ENCODE peak calls at places on chromosomes 16 and 17, in five cellular contexts. R is H1, N is K562, Z is GM12878, A is HepG2. D is an unnamed sample.

GRCh38 chr17:41739661-41740352 is 5.4 kb upstream of the HAP1 start:
- DNase-seq in Z (no peak), R (no peak), A (peak), N (no peak), D (peak)

GRCh38 chr17:78343433-78344201 is 16.3 kb downstream of the SOCS3 start:
- DNase-seq in N (no peak), Z (no peak), A (no peak), R (no peak), D (no peak)

GRCh38 chr16:85615014-85615851 is 2.1 kb downstream of the GSE1 start:
- DNase-seq in Z (no peak), N (no peak), A (peak), R (peak), D (peak)

GRCh38 chr17:49224198-49224996 is 6.2 kb downstream of the PHOSPHO1 start:
- DNase-seq in N (no peak), A (no peak), Z (no peak), R (peak), D (no peak)

GRCh38 chr17:76196675-76197074 is 43.6 kb downstream of the RNF157 start:
- DNase-seq in N (no peak), Z (no peak), R (no peak), A (no peak), D (no peak)

GRCh38 chr16:74842413-74842812 is 67.8 kb upstream of the FA2H start:
- DNase-seq in Z (no peak), A (no peak), N (no peak), R (no peak), D (no peak)

GRCh38 chr17:57091186-57091618 is 6.2 kb downstream of the AKAP1 start:
- DNase-seq in N (no peak), Z (no peak), A (no peak), R (no peak), D (no peak)

GRCh38 chr17:4500188-4500565 is 1.5 kb downstream of the SPNS2 start:
- DNase-seq in N (no peak), A (no peak), R (no peak), Z (no peak), D (no peak)

GRCh38 chr16:72995151-72995881 is 52.6 kb downstream of the ZFHX3 start:
- DNase-seq in Z (no peak), A (no peak), N (peak), R (peak), D (peak)

GRCh38 chr17:62392908-62393307 is 12.6 kb downstream of the EFCAB3 start:
- DNase-seq in R (no peak), N (no peak), Z (no peak), A (no peak), D (no peak)

GRCh38 chr17:59695943-59696681 is 11.1 kb downstream of the PTRH2 start:
- DNase-seq in Z (no peak), N (no peak), A (no peak), R (no peak), D (peak)

GRCh38 chr17:64236827-64237403 is 26.1 kb downstream of the TEX2 start:
- DNase-seq in Z (no peak), N (no peak), R (no peak), A (peak), D (peak)

GRCh38 chr16:77437859-77438258 is 3.0 kb upstream of the ADAMTS18 start:
- DNase-seq in N (no peak), Z (no peak), R (no peak), A (no peak), D (no peak)

GRCh38 chr17:82003411-82004381 is 19.0 kb downstream of the CENPX start:
- DNase-seq in Z (no peak), N (no peak), A (peak), R (peak), D (peak)

GRCh38 chr17:40473573-40474365 is 27.7 kb downstream of the TNS4 start:
- DNase-seq in A (no peak), Z (no peak), R (no peak), N (no peak), D (no peak)

GRCh38 chr16:47413041-47413440 is 47.8 kb downstream of the ITFG1 start:
- DNase-seq in N (no peak), A (no peak), R (no peak), Z (no peak), D (no peak)

GRCh38 chr16:77600555-77600954 is 121.8 kb upstream of the NUDT7 start:
- DNase-seq in A (no peak), R (no peak), N (no peak), Z (no peak), D (no peak)

GRCh38 chr17:42803074-42803883 is 4.6 kb downstream of the CNTD1 start:
- DNase-seq in R (no peak), N (no peak), Z (no peak), A (peak), D (peak)

GRCh38 chr16:89721644-89722391 is 481 bp downstream of the ZNF276 start:
- DNase-seq in N (no peak), A (no peak), Z (no peak), R (no peak), D (peak)

GRCh38 chr16:57901480-57902069 is 69.4 kb downstream of the CNGB1 start:
- DNase-seq in A (no peak), Z (no peak), R (no peak), N (no peak), D (peak)

GRCh38 chr17:15782809-15783208 is 50.7 kb downstream of the TBC1D26 start:
- DNase-seq in R (no peak), A (no peak), Z (no peak), N (no peak), D (no peak)

GRCh38 chr16:65547799-65548446 is 426.1 kb upstream of the CDH11 start:
- DNase-seq in A (no peak), R (no peak), N (no peak), Z (no peak), D (no peak)

GRCh38 chr16:57694556-57695377 is at the start of gene DRC7:
- DNase-seq in R (peak), Z (no peak), A (peak), N (peak), D (peak)

GRCh38 chr16:73886378-73886777 is 410.2 kb upstream of the PSMD7 start:
- DNase-seq in A (no peak), R (no peak), N (no peak), Z (no peak), D (no peak)

GRCh38 chr17:8552582-8553320 is 77.8 kb downstream of the MYH10 start:
- DNase-seq in R (no peak), A (no peak), Z (no peak), N (no peak), D (no peak)

GRCh38 chr16:72940886-72941285 is 107.0 kb downstream of the ZFHX3 start:
- DNase-seq in Z (no peak), A (no peak), N (no peak), R (no peak), D (no peak)

GRCh38 chr17:17206149-17206912 is at the start of gene PLD6:
- DNase-seq in N (peak), Z (peak), A (peak), R (no peak), D (peak)

GRCh38 chr17:64608571-64608981 is 53.5 kb downstream of the SMURF2 start:
- DNase-seq in A (no peak), N (no peak), R (no peak), Z (no peak), D (no peak)

GRCh38 chr16:50253511-50253903 is 12.8 kb upstream of the ADCY7 start:
- DNase-seq in N (no peak), R (no peak), A (no peak), Z (no peak), D (no peak)

GRCh38 chr17:82212331-82213250 is at the start of gene CCDC57:
- DNase-seq in R (peak), N (peak), Z (no peak), A (peak), D (peak)

GRCh38 chr16:77849640-77850258 is 61.4 kb downstream of the VAT1L start:
- DNase-seq in Z (no peak), N (no peak), R (no peak), A (no peak), D (no peak)

GRCh38 chr16:7140899-7141298 is 191.7 kb upstream of the RBFOX1 start:
- DNase-seq in Z (no peak), N (no peak), R (no peak), A (no peak), D (peak)

GRCh38 chr17:17364338-17364667 is 61.1 kb downstream of the NT5M start:
- DNase-seq in A (no peak), Z (no peak), R (no peak), N (no peak), D (no peak)

GRCh38 chr16:11232852-11233726 is 22.9 kb downstream of the SOCS1 start:
- DNase-seq in A (no peak), R (peak), Z (no peak), N (peak), D (no peak)

GRCh38 chr17:58084317-58084981 is 1.2 kb downstream of the DYNLL2 start:
- DNase-seq in A (peak), N (peak), Z (peak), R (peak), D (peak)

DNA sequence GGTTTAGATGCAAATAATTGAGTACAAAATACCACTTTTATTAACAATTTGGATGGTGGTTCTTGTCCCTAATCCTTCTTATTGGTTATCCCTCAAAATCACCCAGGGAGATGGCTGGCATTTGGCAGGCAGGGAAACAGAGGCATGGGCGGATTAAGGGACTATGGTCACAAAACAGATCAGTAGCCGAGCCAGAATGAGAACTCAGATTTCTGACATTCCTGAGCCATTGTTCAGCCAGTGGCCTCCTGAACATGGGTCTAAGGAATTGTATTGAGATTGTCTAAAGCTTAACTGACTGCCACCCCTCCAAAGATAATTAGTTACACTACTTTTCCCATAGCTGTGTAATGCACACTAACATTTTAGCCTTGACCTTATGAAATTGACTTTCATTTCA is 88.4 kb downstream of the CHD9NB start:
- DNase-seq in A (no peak), N (no peak), Z (no peak), R (no peak), D (no peak)
- TF ChIP-seq HDAC2 in A (no peak), N (no peak), Z (no peak), R (no peak), D (no peak)

GRCh38 chr17:54771409-54771808 is 129.2 kb upstream of the TOM1L1 start:
- DNase-seq in A (no peak), R (no peak), Z (no peak), N (no peak), D (no peak)
- TF ChIP-seq HDAC2 in A (no peak), R (no peak), Z (no peak), N (no peak), D (no peak)

GRCh38 chr17:39231587-39232551 is 6.1 kb upstream of the STAC2 start:
- DNase-seq in Z (no peak), A (no peak), R (peak), N (peak), D (peak)
- TF ChIP-seq HDAC2 in Z (no peak), A (no peak), R (no peak), N (no peak), D (no peak)

GRCh38 chr17:73909156-73909555 is 264.9 kb upstream of the SDK2 start:
- DNase-seq in R (no peak), Z (no peak), N (no peak), A (no peak), D (no peak)
- TF ChIP-seq HDAC2 in R (no peak), Z (no peak), N (no peak), A (no peak), D (no peak)

DNA sequence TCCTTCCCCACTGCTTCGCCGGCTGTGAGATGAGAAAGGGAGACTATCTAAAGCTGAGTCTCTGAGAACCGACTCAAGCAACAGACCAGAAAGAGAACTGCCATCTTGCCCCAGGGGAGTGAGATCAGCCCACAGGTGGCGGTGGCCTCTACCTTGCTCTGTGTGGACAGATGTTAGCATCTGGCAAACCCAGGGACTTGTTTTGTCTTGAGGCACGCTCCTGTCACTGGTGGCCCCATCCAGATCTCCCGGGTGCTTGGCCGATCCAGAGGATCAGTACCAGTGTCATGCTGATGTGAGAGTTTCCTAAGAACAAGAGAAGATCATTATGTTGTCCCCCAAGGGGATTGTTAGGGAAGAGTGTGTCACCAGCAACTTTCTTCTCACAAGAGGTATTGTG is 101.4 kb downstream of the CACNG3 start:
- DNase-seq in Z (no peak), A (no peak), R (no peak), N (no peak), D (no peak)
- TF ChIP-seq HDAC2 in Z (no peak), A (no peak), R (no peak), N (no peak), D (no peak)

DNA sequence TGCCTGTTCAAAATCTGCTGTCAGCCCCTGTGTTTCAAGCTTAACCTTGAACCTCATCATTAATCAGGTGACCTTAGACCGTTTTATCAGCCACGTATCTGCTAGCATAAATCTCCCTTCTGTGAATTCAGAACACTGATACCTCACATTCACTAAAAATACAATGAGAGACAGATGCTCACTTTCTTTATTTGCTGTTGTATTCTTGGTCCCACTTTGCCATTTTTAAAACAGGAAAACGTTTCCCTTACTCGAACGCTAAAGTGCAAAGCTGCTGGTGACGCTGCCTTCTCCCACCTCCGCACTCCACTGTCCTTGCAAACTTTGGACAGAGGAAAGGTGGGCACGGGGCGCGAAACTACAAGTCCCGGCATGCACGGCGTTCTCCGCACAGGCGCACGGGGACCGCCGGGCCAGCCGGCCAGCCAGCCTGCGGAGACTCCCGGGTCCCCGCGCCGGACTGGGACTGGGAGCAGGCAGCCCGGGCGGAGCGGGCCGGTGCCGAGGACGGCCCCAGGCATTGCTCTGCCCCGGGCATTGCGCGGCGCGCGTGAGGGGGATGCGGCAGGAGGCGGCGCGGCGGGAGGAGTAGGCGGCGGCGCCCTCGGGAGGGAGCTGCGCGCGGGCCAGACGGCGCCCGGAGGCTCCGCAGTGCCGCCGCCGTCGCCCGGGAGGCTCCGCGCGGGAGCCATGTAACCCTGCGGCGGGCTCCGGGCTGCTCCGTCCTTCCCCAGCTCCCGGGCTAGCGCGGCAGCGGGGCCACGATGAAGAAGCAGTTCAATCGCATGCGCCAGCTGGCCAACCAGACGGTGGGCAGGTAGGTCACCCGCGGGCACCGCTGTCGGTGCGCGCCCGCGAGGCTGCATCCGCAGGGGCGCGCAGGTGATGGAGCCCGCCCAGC is at the start of gene ARHGAP44:
- DNase-seq in N (peak), Z (no peak), R (peak), A (peak), D (peak)
- TF ChIP-seq HDAC2 in N (no peak), Z (no peak), R (no peak), A (no peak), D (peak)

D was measured in A549.